ENCODE peak calls at places on chromosomes 7 and 10, in five cellular contexts. K is HEK293T, G is AG04449, I is activated gamma-delta T cell treated with Interleukin-2 at 50 U/mL for 16 hours, V is occipital lobe. E is an unnamed sample.

GRCh38 chr10:6082496-6083395 is 6.1 kb upstream of the RBM17 start:
- DNase-seq in K (no peak), G (no peak), I (no peak), V (no peak), E (no peak)

GRCh38 chr7:100372256-100372655 is 1.0 kb upstream of the PILRA start:
- DNase-seq in K (no peak), G (peak), I (no peak), V (no peak), E (no peak)

GRCh38 chr7:35738889-35739288 is 44.0 kb upstream of the HERPUD2 start:
- DNase-seq in K (no peak), G (no peak), I (no peak), V (no peak), E (no peak)

GRCh38 chr10:44947356-44948152 is 12.0 kb upstream of the RASSF4 start:
- DNase-seq in K (no peak), G (no peak), I (no peak), V (no peak), E (no peak)

GRCh38 chr7:55567495-55568070 is 4.7 kb downstream of the VOPP1 start:
- DNase-seq in K (no peak), G (no peak), I (no peak), V (no peak), E (no peak)

GRCh38 chr7:149669121-149669818 is 104.1 kb downstream of the ZNF467 start:
- DNase-seq in K (no peak), G (no peak), I (no peak), V (no peak), E (no peak)

GRCh38 chr10:62266611-62267010 is 2.0 kb downstream of the RTKN2 start:
- DNase-seq in K (no peak), G (no peak), I (no peak), V (no peak), E (no peak)

GRCh38 chr7:70014472-70015232 is 416.4 kb downstream of the AUTS2 start:
- DNase-seq in K (no peak), G (no peak), I (no peak), V (no peak), E (no peak)

GRCh38 chr10:72261323-72262018 is 12.3 kb upstream of the DDIT4 start:
- DNase-seq in K (no peak), G (no peak), I (peak), V (no peak), E (no peak)

GRCh38 chr7:6164491-6164890 is 107.9 kb downstream of the CYTH3 start:
- DNase-seq in K (peak), G (no peak), I (no peak), V (no peak), E (no peak)

GRCh38 chr10:50469778-50470193 is 154.0 kb downstream of the SGMS1 start:
- DNase-seq in K (no peak), G (no peak), I (no peak), V (no peak), E (no peak)

GRCh38 chr10:71302874-71303568 is 16.0 kb upstream of the SLC29A3 start:
- DNase-seq in K (peak), G (peak), I (no peak), V (no peak), E (no peak)

GRCh38 chr7:12635830-12636229 is 51.6 kb upstream of the ARL4A start:
- DNase-seq in K (no peak), G (no peak), I (no peak), V (no peak), E (no peak)

GRCh38 chr7:93463764-93464163 is 110.8 kb downstream of the CALCR start:
- DNase-seq in K (no peak), G (no peak), I (no peak), V (no peak), E (no peak)

GRCh38 chr7:151902306-151902705 is 25.4 kb upstream of the PRKAG2 start:
- DNase-seq in K (no peak), G (no peak), I (no peak), V (no peak), E (no peak)

GRCh38 chr10:22606164-22606614 is 108.2 kb downstream of the PIP4K2A start:
- DNase-seq in K (no peak), G (no peak), I (peak), V (no peak), E (no peak)

GRCh38 chr7:116353614-116354013 is 143.3 kb downstream of the TES start:
- DNase-seq in K (no peak), G (no peak), I (no peak), V (no peak), E (no peak)

GRCh38 chr7:118312966-118313365 is 88.5 kb downstream of the ANKRD7 start:
- DNase-seq in K (no peak), G (no peak), I (no peak), V (no peak), E (no peak)

GRCh38 chr10:30803058-30803457 is 173.5 kb upstream of the LYZL2 start:
- DNase-seq in K (no peak), G (no peak), I (no peak), V (no peak), E (no peak)

GRCh38 chr7:151697515-151697895 is 177.8 kb upstream of the RHEB start:
- DNase-seq in K (no peak), G (no peak), I (no peak), V (no peak), E (no peak)

GRCh38 chr7:80379034-80379433 is 132.8 kb downstream of the GNAT3 start:
- DNase-seq in K (no peak), G (no peak), I (no peak), V (no peak), E (peak)

GRCh38 chr7:114084381-114085312 is 165.8 kb upstream of the PPP1R3A start:
- DNase-seq in K (peak), G (no peak), I (no peak), V (no peak), E (no peak)

GRCh38 chr10:1292611-1293021 is 236.4 kb downstream of the WDR37 start:
- DNase-seq in K (no peak), G (no peak), I (no peak), V (no peak), E (no peak)

GRCh38 chr10:131226831-131227740 is 84.4 kb downstream of the TCERG1L start:
- DNase-seq in K (no peak), G (no peak), I (no peak), V (no peak), E (no peak)

GRCh38 chr7:3082386-3082785 is 38.7 kb upstream of the CARD11 start:
- DNase-seq in K (no peak), G (no peak), I (no peak), V (no peak), E (no peak)

GRCh38 chr10:68543004-68543918 is 15.9 kb upstream of the SLC25A16 start:
- DNase-seq in K (no peak), G (no peak), I (no peak), V (no peak), E (no peak)

GRCh38 chr10:65838811-65839210 is 1087.0 kb upstream of the LRRTM3 start:
- DNase-seq in K (no peak), G (no peak), I (no peak), V (no peak), E (no peak)

GRCh38 chr7:66344166-66344565 is 139.0 kb downstream of the TPST1 start:
- DNase-seq in K (no peak), G (no peak), I (no peak), V (no peak), E (no peak)

GRCh38 chr7:36507868-36508440 is 118.3 kb downstream of the ANLN start:
- DNase-seq in K (no peak), G (no peak), I (no peak), V (no peak), E (no peak)

GRCh38 chr10:62818426-62819011 is 2.4 kb upstream of the EGR2 start:
- DNase-seq in K (peak), G (no peak), I (peak), V (no peak), E (no peak)

GRCh38 chr7:134472572-134473242 is 13.8 kb upstream of the AKR1B1 start:
- DNase-seq in K (no peak), G (no peak), I (no peak), V (no peak), E (no peak)

GRCh38 chr7:95686109-95686508 is 86.2 kb upstream of the DYNC1I1 start:
- DNase-seq in K (peak), G (peak), I (no peak), V (no peak), E (no peak)

GRCh38 chr7:1532456-1533254 is 2.2 kb downstream of the MAFK start:
- DNase-seq in K (no peak), G (peak), I (peak), V (peak), E (peak)

GRCh38 chr10:114623661-114624294 is 34.3 kb downstream of the ABLIM1 start:
- DNase-seq in K (peak), G (peak), I (no peak), V (no peak), E (peak)